ENCODE peak calls at places on chromosomes 16 and 17, in six cellular contexts. M is stimulated activated CD4-positive, alpha-beta T cell treated with anti-CD3 and anti-CD28 coated beads, Interleukin-15, amount 100 ng/mL, for 1 hour; P is activated naive CD4-positive, alpha-beta T cell treated with anti-CD3 and anti-CD28 coated beads, Interleukin-2, amount 10 ng/mL, durations not matched to agents 7 days and 5 days; U is neural crest cell; B is A549; A is astrocyte of the hippocampus. Y is an unnamed sample.

GRCh38 chr16:66476328-66477027 is 49.4 kb downstream of the BEAN1 start:
- DNase-seq in P (peak), M (no peak), U (no peak), A (no peak), B (peak), Y (no peak)

GRCh38 chr17:74361613-74362391 is at the start of gene BTBD17:
- DNase-seq in A (peak), P (peak), U (peak), B (peak), M (no peak), Y (peak)

GRCh38 chr17:79431175-79431574 is 179.7 kb downstream of the RBFOX3 start:
- DNase-seq in U (no peak), A (no peak), P (no peak), B (no peak), M (no peak), Y (no peak)

GRCh38 chr17:10471853-10472252 is 2.5 kb upstream of the MYH4 start:
- DNase-seq in A (no peak), B (no peak), M (no peak), P (no peak), U (no peak), Y (no peak)

GRCh38 chr17:37359682-37360188 is 16.1 kb upstream of the C17orf78 start:
- DNase-seq in A (no peak), M (no peak), B (no peak), P (no peak), U (no peak), Y (no peak)

GRCh38 chr16:88999457-89000206 is 22.6 kb upstream of the CBFA2T3 start:
- DNase-seq in P (peak), M (no peak), A (no peak), B (no peak), U (no peak), Y (no peak)

GRCh38 chr16:5065813-5066212 is at the start of gene C16orf89:
- DNase-seq in P (no peak), U (no peak), B (no peak), A (no peak), M (no peak), Y (no peak)

GRCh38 chr16:70453891-70454220 is 539 bp upstream of the FCSK start:
- DNase-seq in M (no peak), P (no peak), B (no peak), U (peak), A (no peak), Y (no peak)

GRCh38 chr16:4323071-4323844 is 7.4 kb downstream of the GLIS2 start:
- DNase-seq in B (no peak), A (no peak), P (no peak), U (no peak), M (no peak), Y (no peak)

GRCh38 chr17:36935681-36936454 is 1.4 kb upstream of the LHX1 start:
- DNase-seq in U (no peak), A (peak), B (peak), P (peak), M (no peak), Y (no peak)

GRCh38 chr16:8576141-8577004 is 13.9 kb downstream of the TMEM114 start:
- DNase-seq in A (no peak), U (no peak), P (no peak), B (no peak), M (no peak), Y (no peak)

GRCh38 chr17:45896803-45897693 is 2.7 kb downstream of the MAPT start:
- DNase-seq in A (peak), P (no peak), U (no peak), B (peak), M (no peak), Y (no peak)

GRCh38 chr17:72778161-72779151 is 314.0 kb downstream of the SLC39A11 start:
- DNase-seq in A (no peak), U (no peak), P (no peak), B (no peak), M (no peak), Y (no peak)

GRCh38 chr17:75512946-75513666 is 2.2 kb downstream of the CASKIN2 start:
- DNase-seq in B (no peak), A (no peak), U (no peak), M (no peak), P (no peak), Y (no peak)

GRCh38 chr16:30413116-30413806 is 5.9 kb downstream of the ZNF771 start:
- DNase-seq in M (no peak), A (no peak), P (no peak), U (no peak), B (no peak), Y (no peak)

GRCh38 chr16:1331712-1332617 is 1.5 kb upstream of the BAIAP3 start:
- DNase-seq in U (no peak), B (peak), A (peak), P (peak), M (no peak), Y (peak)

GRCh38 chr16:74480150-74481029 is 59.1 kb upstream of the CLEC18B start:
- DNase-seq in U (no peak), A (peak), M (no peak), P (no peak), B (peak), Y (peak)

GRCh38 chr17:19551148-19551547 is 17.5 kb downstream of the SLC47A1 start:
- DNase-seq in M (no peak), U (no peak), A (no peak), P (no peak), B (no peak), Y (no peak)

GRCh38 chr17:78368348-78368747 is 8.5 kb upstream of the SOCS3 start:
- DNase-seq in M (no peak), B (no peak), U (no peak), A (no peak), P (no peak), Y (no peak)

GRCh38 chr17:22217135-22217534 is 524.8 kb downstream of the KCNJ18 start:
- DNase-seq in B (no peak), A (no peak), P (no peak), M (no peak), U (no peak), Y (no peak)

GRCh38 chr17:50272711-50273653 is 1.3 kb upstream of the TMEM92 start:
- DNase-seq in B (peak), P (peak), M (peak), A (peak), U (peak), Y (no peak)

GRCh38 chr16:32116080-32116479 is 137.0 kb upstream of the TP53TG3D start:
- DNase-seq in U (no peak), A (peak), P (peak), M (no peak), B (no peak), Y (no peak)

GRCh38 chr17:62808576-62808970 is 459 bp upstream of the MARCHF10 start:
- DNase-seq in U (no peak), P (no peak), M (no peak), B (no peak), A (no peak), Y (no peak)

GRCh38 chr17:16313159-16314090 is 39.8 kb downstream of the CENPV start:
- DNase-seq in A (peak), M (no peak), B (peak), U (no peak), P (no peak), Y (no peak)

GRCh38 chr17:36899250-36900129 is 37.8 kb upstream of the LHX1 start:
- DNase-seq in B (no peak), U (no peak), A (peak), P (no peak), M (no peak), Y (no peak)

GRCh38 chr16:74567901-74568300 is 39.0 kb downstream of the GLG1 start:
- DNase-seq in M (no peak), U (no peak), P (no peak), A (no peak), B (no peak), Y (no peak)

GRCh38 chr17:9987779-9988585 is 82.9 kb upstream of the RCVRN start:
- DNase-seq in M (no peak), A (peak), P (peak), B (peak), U (peak), Y (no peak)

GRCh38 chr16:89507834-89508590 is at the start of gene SPG7:
- DNase-seq in P (peak), B (peak), A (peak), M (peak), U (peak), Y (peak)

GRCh38 chr16:90081606-90081970 is 4.5 kb upstream of the PRDM7 start:
- DNase-seq in U (no peak), B (no peak), M (no peak), P (no peak), A (no peak), Y (no peak)

GRCh38 chr16:87801679-87802300 is 36.0 kb upstream of the KLHDC4 start:
- DNase-seq in U (no peak), P (no peak), B (no peak), M (no peak), A (no peak), Y (no peak)

GRCh38 chr17:64393000-64393402 is 2.3 kb upstream of the PECAM1 start:
- DNase-seq in M (no peak), B (no peak), A (no peak), U (no peak), P (peak), Y (no peak)

GRCh38 chr16:85853641-85854545 is 45.1 kb upstream of the IRF8 start:
- DNase-seq in P (no peak), B (no peak), M (no peak), U (no peak), A (no peak), Y (no peak)

GRCh38 chr16:27429330-27429871 is 27.4 kb downstream of the IL21R start:
- DNase-seq in M (no peak), U (no peak), P (no peak), A (no peak), B (no peak), Y (no peak)